ENCODE peak calls at places on chromosomes 2 and 18, in seven cellular contexts. I is Right ventricle myocardium inferior; F is SHP77; W is HEK293T; S is activated naive CD8-positive, alpha-beta T cell treated with anti-CD3 and anti-CD28 coated beads, Interleukin-2, amount 50 U/mL, for 24 hours; Q is HTR-8/SVneo; L is naive thymus-derived CD8-positive, alpha-beta T cell. R is an unnamed sample.

GRCh38 chr18:3304832-3305231 is 42.9 kb downstream of the MYL12B start:
- DNase-seq in F (no peak), Q (no peak), L (no peak), W (no peak), I (no peak), S (no peak), R (no peak)

GRCh38 chr2:217897091-217897715 is 105.6 kb downstream of the TNS1 start:
- DNase-seq in S (no peak), I (peak), L (no peak), F (no peak), W (no peak), Q (no peak), R (no peak)

GRCh38 chr2:219254590-219255219 is 987 bp upstream of the TUBA4A start:
- DNase-seq in L (peak), S (peak), F (no peak), I (no peak), W (no peak), Q (no peak), R (no peak)

GRCh38 chr18:69845588-69846506 is 101.8 kb downstream of the CD226 start:
- DNase-seq in F (no peak), W (peak), L (peak), Q (no peak), S (no peak), I (no peak), R (no peak)

GRCh38 chr2:184031402-184032147 is 566.8 kb upstream of the ZNF804A start:
- DNase-seq in Q (no peak), W (no peak), I (no peak), L (no peak), S (no peak), F (no peak), R (no peak)

GRCh38 chr2:96142217-96143113 is 2.8 kb downstream of the DUSP2 start:
- DNase-seq in L (peak), F (no peak), S (peak), W (no peak), I (no peak), Q (no peak), R (no peak)

GRCh38 chr2:7788736-7789135 is 871.5 kb downstream of the RNF144A start:
- DNase-seq in Q (no peak), F (no peak), W (no peak), S (no peak), I (no peak), L (no peak), R (no peak)

GRCh38 chr2:76861708-76862107 is 660.5 kb downstream of the LRRTM4 start:
- DNase-seq in L (no peak), I (no peak), S (no peak), F (no peak), W (no peak), Q (no peak), R (no peak)

GRCh38 chr2:217622205-217622621 is 380.6 kb downstream of the TNS1 start:
- DNase-seq in W (no peak), Q (peak), S (no peak), L (no peak), I (no peak), F (peak), R (peak)

GRCh38 chr2:205682239-205683021 is at the start of gene NRP2:
- DNase-seq in Q (peak), S (peak), L (peak), I (peak), F (peak), W (peak), R (peak)

GRCh38 chr2:11669454-11670291 is at the start of gene NTSR2:
- DNase-seq in I (peak), Q (no peak), W (no peak), S (peak), F (no peak), L (peak), R (peak)

GRCh38 chr2:47078541-47079482 is 76.3 kb downstream of the STPG4 start:
- DNase-seq in L (no peak), W (no peak), Q (no peak), F (no peak), I (no peak), S (no peak), R (peak)

GRCh38 chr2:127179756-127180155 is 40.3 kb downstream of the CYP27C1 start:
- DNase-seq in L (no peak), W (no peak), F (no peak), S (no peak), I (no peak), Q (no peak), R (no peak)

GRCh38 chr2:136828774-136829173 is 63.4 kb downstream of the THSD7B start:
- DNase-seq in S (no peak), W (no peak), L (no peak), I (no peak), F (no peak), Q (no peak), R (no peak)

GRCh38 chr2:177782613-177783012 is 290.0 kb downstream of the PDE11A start:
- DNase-seq in I (no peak), L (no peak), S (no peak), W (no peak), F (no peak), Q (no peak), R (no peak)

GRCh38 chr2:109427661-109428091 is 186.1 kb downstream of the SEPTIN10 start:
- DNase-seq in F (no peak), W (no peak), Q (no peak), L (no peak), S (no peak), I (no peak), R (no peak)

GRCh38 chr2:52916976-52917375 is 850.6 kb upstream of the CHAC2 start:
- DNase-seq in S (no peak), L (no peak), Q (no peak), W (no peak), F (no peak), I (no peak), R (no peak)

GRCh38 chr2:35503738-35504160 is 851.8 kb upstream of the CRIM1 start:
- DNase-seq in S (no peak), W (no peak), I (no peak), Q (peak), F (no peak), L (no peak), R (no peak)

GRCh38 chr2:60260646-60261296 is 292.7 kb downstream of the BCL11A start:
- DNase-seq in I (no peak), L (no peak), Q (peak), W (no peak), S (no peak), F (no peak), R (no peak)

GRCh38 chr2:105744909-105745853 is at the start of gene NCK2:
- DNase-seq in L (peak), W (peak), Q (peak), F (no peak), S (no peak), I (no peak), R (peak)

GRCh38 chr2:8193686-8194615 is 487.9 kb upstream of the ID2 start:
- DNase-seq in L (no peak), I (no peak), F (peak), Q (no peak), S (no peak), W (no peak), R (no peak)

GRCh38 chr2:146450131-146450530 is 1394.7 kb upstream of the ACVR2A start:
- DNase-seq in L (no peak), F (no peak), Q (no peak), S (no peak), I (no peak), W (no peak), R (no peak)

GRCh38 chr18:34651586-34652369 is 58.3 kb upstream of the DTNA start:
- DNase-seq in L (no peak), I (no peak), W (no peak), Q (no peak), F (no peak), S (no peak), R (no peak)

GRCh38 chr2:151029406-151030157 is 232.1 kb downstream of the RBM43 start:
- DNase-seq in L (no peak), F (no peak), S (no peak), Q (no peak), I (no peak), W (no peak), R (no peak)

R was measured in HAP-1.